ENCODE peak calls at places on chromosomes 16 and 17, in six cellular contexts. One of them, this sample, is unnamed.

GRCh38 chr16:20064931-20065330 is 8.8 kb downstream of the GPR139 start:
- DNase-seq in EL: no peak
- DNase-seq in NCI-H345: no peak
- DNase-seq in stimulated activated CD4-positive, alpha-beta T cell treated with anti-CD3 and anti-CD28 coated beads, Interleukin-4, amount 100 ng/mL, for 4 hours: no peak
- DNase-seq in activated CD4-positive, alpha-beta T cell treated with anti-CD3 and anti-CD28 coated beads, Interleukin-2, amount 50 U/mL, for 1 hour: no peak
- DNase-seq in fibroblast of lung: no peak
- DNase-seq in this sample: no peak

GRCh38 chr17:58176200-58176599 is 9.4 kb downstream of the OR4D2 start:
- DNase-seq in EL: no peak
- DNase-seq in NCI-H345: no peak
- DNase-seq in stimulated activated CD4-positive, alpha-beta T cell treated with anti-CD3 and anti-CD28 coated beads, Interleukin-4, amount 100 ng/mL, for 4 hours: no peak
- DNase-seq in activated CD4-positive, alpha-beta T cell treated with anti-CD3 and anti-CD28 coated beads, Interleukin-2, amount 50 U/mL, for 1 hour: no peak
- DNase-seq in fibroblast of lung: peak
- DNase-seq in this sample: no peak

GRCh38 chr17:16286009-16286946 is 67.0 kb downstream of the CENPV start:
- DNase-seq in EL: peak
- DNase-seq in NCI-H345: no peak
- DNase-seq in stimulated activated CD4-positive, alpha-beta T cell treated with anti-CD3 and anti-CD28 coated beads, Interleukin-4, amount 100 ng/mL, for 4 hours: peak
- DNase-seq in activated CD4-positive, alpha-beta T cell treated with anti-CD3 and anti-CD28 coated beads, Interleukin-2, amount 50 U/mL, for 1 hour: peak
- DNase-seq in fibroblast of lung: peak
- DNase-seq in this sample: peak

GRCh38 chr17:78514521-78514920 is 62.7 kb downstream of the DNAH17 start:
- DNase-seq in EL: no peak
- DNase-seq in NCI-H345: no peak
- DNase-seq in stimulated activated CD4-positive, alpha-beta T cell treated with anti-CD3 and anti-CD28 coated beads, Interleukin-4, amount 100 ng/mL, for 4 hours: no peak
- DNase-seq in activated CD4-positive, alpha-beta T cell treated with anti-CD3 and anti-CD28 coated beads, Interleukin-2, amount 50 U/mL, for 1 hour: no peak
- DNase-seq in fibroblast of lung: no peak
- DNase-seq in this sample: no peak

GRCh38 chr17:73489333-73489732 is 154.9 kb downstream of the SDK2 start:
- DNase-seq in EL: no peak
- DNase-seq in NCI-H345: no peak
- DNase-seq in stimulated activated CD4-positive, alpha-beta T cell treated with anti-CD3 and anti-CD28 coated beads, Interleukin-4, amount 100 ng/mL, for 4 hours: no peak
- DNase-seq in activated CD4-positive, alpha-beta T cell treated with anti-CD3 and anti-CD28 coated beads, Interleukin-2, amount 50 U/mL, for 1 hour: no peak
- DNase-seq in fibroblast of lung: no peak
- DNase-seq in this sample: no peak

GRCh38 chr17:2184993-2185931 is 118.3 kb downstream of the SMG6 start:
- DNase-seq in EL: no peak
- DNase-seq in NCI-H345: no peak
- DNase-seq in stimulated activated CD4-positive, alpha-beta T cell treated with anti-CD3 and anti-CD28 coated beads, Interleukin-4, amount 100 ng/mL, for 4 hours: no peak
- DNase-seq in activated CD4-positive, alpha-beta T cell treated with anti-CD3 and anti-CD28 coated beads, Interleukin-2, amount 50 U/mL, for 1 hour: no peak
- DNase-seq in fibroblast of lung: no peak
- DNase-seq in this sample: no peak

GRCh38 chr16:70688266-70688742 is 2.5 kb upstream of the MTSS2 start:
- DNase-seq in EL: peak
- DNase-seq in NCI-H345: no peak
- DNase-seq in stimulated activated CD4-positive, alpha-beta T cell treated with anti-CD3 and anti-CD28 coated beads, Interleukin-4, amount 100 ng/mL, for 4 hours: no peak
- DNase-seq in activated CD4-positive, alpha-beta T cell treated with anti-CD3 and anti-CD28 coated beads, Interleukin-2, amount 50 U/mL, for 1 hour: no peak
- DNase-seq in fibroblast of lung: peak
- DNase-seq in this sample: no peak

GRCh38 chr16:81485824-81486554 is 41.4 kb downstream of the CMIP start:
- DNase-seq in EL: no peak
- DNase-seq in NCI-H345: no peak
- DNase-seq in stimulated activated CD4-positive, alpha-beta T cell treated with anti-CD3 and anti-CD28 coated beads, Interleukin-4, amount 100 ng/mL, for 4 hours: no peak
- DNase-seq in activated CD4-positive, alpha-beta T cell treated with anti-CD3 and anti-CD28 coated beads, Interleukin-2, amount 50 U/mL, for 1 hour: no peak
- DNase-seq in fibroblast of lung: peak
- DNase-seq in this sample: no peak

GRCh38 chr17:4782652-4783051 is 3.5 kb downstream of the VMO1 start:
- DNase-seq in EL: no peak
- DNase-seq in NCI-H345: no peak
- DNase-seq in stimulated activated CD4-positive, alpha-beta T cell treated with anti-CD3 and anti-CD28 coated beads, Interleukin-4, amount 100 ng/mL, for 4 hours: no peak
- DNase-seq in activated CD4-positive, alpha-beta T cell treated with anti-CD3 and anti-CD28 coated beads, Interleukin-2, amount 50 U/mL, for 1 hour: no peak
- DNase-seq in fibroblast of lung: no peak
- DNase-seq in this sample: no peak

GRCh38 chr16:30948087-30948955 is 547 bp upstream of the ORAI3 start:
- DNase-seq in EL: peak
- DNase-seq in NCI-H345: peak
- DNase-seq in stimulated activated CD4-positive, alpha-beta T cell treated with anti-CD3 and anti-CD28 coated beads, Interleukin-4, amount 100 ng/mL, for 4 hours: no peak
- DNase-seq in activated CD4-positive, alpha-beta T cell treated with anti-CD3 and anti-CD28 coated beads, Interleukin-2, amount 50 U/mL, for 1 hour: no peak
- DNase-seq in fibroblast of lung: peak
- DNase-seq in this sample: no peak

GRCh38 chr16:11588321-11589244 is 1.9 kb upstream of the LITAF start:
- DNase-seq in EL: no peak
- DNase-seq in NCI-H345: no peak
- DNase-seq in stimulated activated CD4-positive, alpha-beta T cell treated with anti-CD3 and anti-CD28 coated beads, Interleukin-4, amount 100 ng/mL, for 4 hours: no peak
- DNase-seq in activated CD4-positive, alpha-beta T cell treated with anti-CD3 and anti-CD28 coated beads, Interleukin-2, amount 50 U/mL, for 1 hour: no peak
- DNase-seq in fibroblast of lung: no peak
- DNase-seq in this sample: no peak

GRCh38 chr17:12693640-12694039 is 27.9 kb downstream of the MYOCD start:
- DNase-seq in EL: peak
- DNase-seq in NCI-H345: no peak
- DNase-seq in stimulated activated CD4-positive, alpha-beta T cell treated with anti-CD3 and anti-CD28 coated beads, Interleukin-4, amount 100 ng/mL, for 4 hours: no peak
- DNase-seq in activated CD4-positive, alpha-beta T cell treated with anti-CD3 and anti-CD28 coated beads, Interleukin-2, amount 50 U/mL, for 1 hour: no peak
- DNase-seq in fibroblast of lung: no peak
- DNase-seq in this sample: no peak

GRCh38 chr16:56789360-56789759 is 59.4 kb downstream of the NUP93 start:
- DNase-seq in EL: peak
- DNase-seq in NCI-H345: no peak
- DNase-seq in stimulated activated CD4-positive, alpha-beta T cell treated with anti-CD3 and anti-CD28 coated beads, Interleukin-4, amount 100 ng/mL, for 4 hours: no peak
- DNase-seq in activated CD4-positive, alpha-beta T cell treated with anti-CD3 and anti-CD28 coated beads, Interleukin-2, amount 50 U/mL, for 1 hour: no peak
- DNase-seq in fibroblast of lung: peak
- DNase-seq in this sample: no peak

GRCh38 chr17:33169580-33170285 is 123.4 kb downstream of the ASIC2 start:
- DNase-seq in EL: peak
- DNase-seq in NCI-H345: no peak
- DNase-seq in stimulated activated CD4-positive, alpha-beta T cell treated with anti-CD3 and anti-CD28 coated beads, Interleukin-4, amount 100 ng/mL, for 4 hours: no peak
- DNase-seq in activated CD4-positive, alpha-beta T cell treated with anti-CD3 and anti-CD28 coated beads, Interleukin-2, amount 50 U/mL, for 1 hour: no peak
- DNase-seq in fibroblast of lung: peak
- DNase-seq in this sample: no peak

GRCh38 chr17:7579001-7579838 is at the start of gene CD68:
- DNase-seq in EL: peak
- DNase-seq in NCI-H345: no peak
- DNase-seq in stimulated activated CD4-positive, alpha-beta T cell treated with anti-CD3 and anti-CD28 coated beads, Interleukin-4, amount 100 ng/mL, for 4 hours: peak
- DNase-seq in activated CD4-positive, alpha-beta T cell treated with anti-CD3 and anti-CD28 coated beads, Interleukin-2, amount 50 U/mL, for 1 hour: peak
- DNase-seq in fibroblast of lung: peak
- DNase-seq in this sample: peak

GRCh38 chr17:9021158-9021984 is at the start of gene NTN1:
- DNase-seq in EL: peak
- DNase-seq in NCI-H345: peak
- DNase-seq in stimulated activated CD4-positive, alpha-beta T cell treated with anti-CD3 and anti-CD28 coated beads, Interleukin-4, amount 100 ng/mL, for 4 hours: peak
- DNase-seq in activated CD4-positive, alpha-beta T cell treated with anti-CD3 and anti-CD28 coated beads, Interleukin-2, amount 50 U/mL, for 1 hour: peak
- DNase-seq in fibroblast of lung: peak
- DNase-seq in this sample: no peak

GRCh38 chr16:83802135-83802534 is 5.6 kb upstream of the HSBP1 start:
- DNase-seq in EL: peak
- DNase-seq in NCI-H345: no peak
- DNase-seq in stimulated activated CD4-positive, alpha-beta T cell treated with anti-CD3 and anti-CD28 coated beads, Interleukin-4, amount 100 ng/mL, for 4 hours: no peak
- DNase-seq in activated CD4-positive, alpha-beta T cell treated with anti-CD3 and anti-CD28 coated beads, Interleukin-2, amount 50 U/mL, for 1 hour: no peak
- DNase-seq in fibroblast of lung: peak
- DNase-seq in this sample: no peak

GRCh38 chr17:20202141-20202574 is 193.0 kb downstream of the SPECC1 start:
- DNase-seq in EL: no peak
- DNase-seq in NCI-H345: peak
- DNase-seq in stimulated activated CD4-positive, alpha-beta T cell treated with anti-CD3 and anti-CD28 coated beads, Interleukin-4, amount 100 ng/mL, for 4 hours: no peak
- DNase-seq in activated CD4-positive, alpha-beta T cell treated with anti-CD3 and anti-CD28 coated beads, Interleukin-2, amount 50 U/mL, for 1 hour: no peak
- DNase-seq in fibroblast of lung: no peak
- DNase-seq in this sample: no peak

GRCh38 chr16:89138843-89139520 is 32.6 kb upstream of the CDH15 start:
- DNase-seq in EL: no peak
- DNase-seq in NCI-H345: no peak
- DNase-seq in stimulated activated CD4-positive, alpha-beta T cell treated with anti-CD3 and anti-CD28 coated beads, Interleukin-4, amount 100 ng/mL, for 4 hours: no peak
- DNase-seq in activated CD4-positive, alpha-beta T cell treated with anti-CD3 and anti-CD28 coated beads, Interleukin-2, amount 50 U/mL, for 1 hour: no peak
- DNase-seq in fibroblast of lung: no peak
- DNase-seq in this sample: no peak

GRCh38 chr16:4936991-4937781 is at the start of gene PPL:
- DNase-seq in EL: no peak
- DNase-seq in NCI-H345: peak
- DNase-seq in stimulated activated CD4-positive, alpha-beta T cell treated with anti-CD3 and anti-CD28 coated beads, Interleukin-4, amount 100 ng/mL, for 4 hours: no peak
- DNase-seq in activated CD4-positive, alpha-beta T cell treated with anti-CD3 and anti-CD28 coated beads, Interleukin-2, amount 50 U/mL, for 1 hour: no peak
- DNase-seq in fibroblast of lung: no peak
- DNase-seq in this sample: no peak

GRCh38 chr17:55576237-55576998 is 65.2 kb upstream of the SMIM36 start:
- DNase-seq in EL: peak
- DNase-seq in NCI-H345: no peak
- DNase-seq in stimulated activated CD4-positive, alpha-beta T cell treated with anti-CD3 and anti-CD28 coated beads, Interleukin-4, amount 100 ng/mL, for 4 hours: no peak
- DNase-seq in activated CD4-positive, alpha-beta T cell treated with anti-CD3 and anti-CD28 coated beads, Interleukin-2, amount 50 U/mL, for 1 hour: no peak
- DNase-seq in fibroblast of lung: peak
- DNase-seq in this sample: no peak

GRCh38 chr16:7334801-7335560 is 2.3 kb downstream of the RBFOX1 start:
- DNase-seq in EL: no peak
- DNase-seq in NCI-H345: no peak
- DNase-seq in stimulated activated CD4-positive, alpha-beta T cell treated with anti-CD3 and anti-CD28 coated beads, Interleukin-4, amount 100 ng/mL, for 4 hours: no peak
- DNase-seq in activated CD4-positive, alpha-beta T cell treated with anti-CD3 and anti-CD28 coated beads, Interleukin-2, amount 50 U/mL, for 1 hour: no peak
- DNase-seq in fibroblast of lung: no peak
- DNase-seq in this sample: no peak

GRCh38 chr16:49398761-49399160 is 25.2 kb downstream of the C16orf78 start:
- DNase-seq in EL: no peak
- DNase-seq in NCI-H345: no peak
- DNase-seq in stimulated activated CD4-positive, alpha-beta T cell treated with anti-CD3 and anti-CD28 coated beads, Interleukin-4, amount 100 ng/mL, for 4 hours: no peak
- DNase-seq in activated CD4-positive, alpha-beta T cell treated with anti-CD3 and anti-CD28 coated beads, Interleukin-2, amount 50 U/mL, for 1 hour: no peak
- DNase-seq in fibroblast of lung: no peak
- DNase-seq in this sample: no peak

GRCh38 chr17:72519598-72519936 is 398.7 kb downstream of the SOX9 start:
- DNase-seq in EL: no peak
- DNase-seq in NCI-H345: no peak
- DNase-seq in stimulated activated CD4-positive, alpha-beta T cell treated with anti-CD3 and anti-CD28 coated beads, Interleukin-4, amount 100 ng/mL, for 4 hours: no peak
- DNase-seq in activated CD4-positive, alpha-beta T cell treated with anti-CD3 and anti-CD28 coated beads, Interleukin-2, amount 50 U/mL, for 1 hour: no peak
- DNase-seq in fibroblast of lung: no peak
- DNase-seq in this sample: no peak